ENCODE peak calls at places on chromosomes 6 and 20, in eight cellular contexts. V is GM12892, I is NB4, M is A549, G is breast epithelium, P is gastrocnemius medialis, R is adrenal gland, A is IMR-90. Y is an unnamed sample.

GRCh38 chr20:49306903-49307336 is 29.1 kb upstream of the ZNFX1 start:
- DNase-seq in M (no peak), R (no peak), G (no peak), P (no peak), V (no peak), A (no peak), I (no peak), Y (no peak)

GRCh38 chr6:48423640-48424365 is 312.8 kb upstream of the PTCHD4 start:
- DNase-seq in I (no peak), A (peak; percentile 65), P (no peak), M (no peak), G (no peak), V (no peak), R (no peak), Y (no peak)

GRCh38 chr20:61310954-61311353 is 58.9 kb downstream of the CDH4 start:
- DNase-seq in R (no peak), V (no peak), P (no peak), M (no peak), A (no peak), I (no peak), G (no peak), Y (no peak)

GRCh38 chr6:3321875-3322274 is 63.1 kb downstream of the PSMG4 start:
- DNase-seq in R (no peak), A (no peak), G (no peak), V (no peak), P (no peak), I (no peak), M (no peak), Y (no peak)

GRCh38 chr6:141105481-141105880 is 1027.2 kb upstream of the GJE1 start:
- DNase-seq in R (no peak), M (no peak), P (no peak), G (no peak), V (no peak), I (no peak), A (peak; percentile 50), Y (no peak)

GRCh38 chr6:139539852-139540251 is 165.4 kb upstream of the CITED2 start:
- DNase-seq in M (peak; percentile 51), A (peak; percentile 98), I (no peak), G (no peak), P (peak; percentile 68), R (peak; percentile 34), V (no peak), Y (no peak)

GRCh38 chr6:31738048-31738979 is 1.5 kb upstream of the MSH5 start:
- DNase-seq in G (peak; percentile 81), A (peak; percentile 89), I (peak; percentile 99), P (no peak), R (peak; percentile 37), V (peak; percentile 61), M (peak; percentile 59), Y (peak; percentile 63)

GRCh38 chr6:16332175-16332542 is 93.8 kb downstream of the GMPR start:
- DNase-seq in V (peak; percentile 61), I (peak; percentile 84), M (peak; percentile 59), A (peak; percentile 78), G (peak; percentile 77), R (peak; percentile 89), P (peak; percentile 64), Y (peak; percentile 79)

GRCh38 chr20:13302647-13303425 is 81.8 kb downstream of the ISM1 start:
- DNase-seq in R (peak; percentile 38), P (no peak), V (no peak), G (no peak), I (peak; percentile 37), A (no peak), M (peak; percentile 55), Y (no peak)

GRCh38 chr6:138545621-138545980 is 46.3 kb upstream of the NHSL1 start:
- DNase-seq in I (no peak), M (no peak), R (peak; percentile 29), P (no peak), G (no peak), A (peak; percentile 31), V (no peak), Y (peak; percentile 77)

GRCh38 chr6:27688014-27688586 is 215.2 kb upstream of the ZNF184 start:
- DNase-seq in A (peak; percentile 91), G (peak; percentile 83), M (peak; percentile 79), R (peak; percentile 66), I (peak; percentile 94), P (peak; percentile 16), V (peak; percentile 39), Y (no peak)

GRCh38 chr20:57409672-57410397 is 18.6 kb downstream of the RBM38 start:
- DNase-seq in I (no peak), G (no peak), P (no peak), M (no peak), A (no peak), R (peak; percentile 53), V (no peak), Y (no peak)
- TF ChIP-seq POLR2A in I (no peak), G (no peak), P (no peak), M (no peak), A (no peak), R (no peak), V (peak; percentile 29), Y (no peak)

GRCh38 chr20:50642288-50642803 is 49.0 kb downstream of the RIPOR3 start:
- DNase-seq in G (no peak), I (peak; percentile 63), V (no peak), M (no peak), R (no peak), P (no peak), A (no peak), Y (no peak)

GRCh38 chr20:50646483-50646996 is 44.8 kb downstream of the RIPOR3 start:
- DNase-seq in I (no peak), G (no peak), P (no peak), A (peak; percentile 86), M (no peak), R (no peak), V (no peak), Y (no peak)

GRCh38 chr20:50648651-50649050 is 42.7 kb downstream of the RIPOR3 start:
- DNase-seq in I (no peak), M (no peak), R (no peak), V (no peak), P (no peak), G (no peak), A (no peak), Y (no peak)

GRCh38 chr20:50649587-50649986 is 41.8 kb downstream of the RIPOR3 start:
- DNase-seq in A (no peak), R (no peak), P (no peak), M (no peak), I (no peak), V (no peak), G (no peak), Y (no peak)

DNA sequence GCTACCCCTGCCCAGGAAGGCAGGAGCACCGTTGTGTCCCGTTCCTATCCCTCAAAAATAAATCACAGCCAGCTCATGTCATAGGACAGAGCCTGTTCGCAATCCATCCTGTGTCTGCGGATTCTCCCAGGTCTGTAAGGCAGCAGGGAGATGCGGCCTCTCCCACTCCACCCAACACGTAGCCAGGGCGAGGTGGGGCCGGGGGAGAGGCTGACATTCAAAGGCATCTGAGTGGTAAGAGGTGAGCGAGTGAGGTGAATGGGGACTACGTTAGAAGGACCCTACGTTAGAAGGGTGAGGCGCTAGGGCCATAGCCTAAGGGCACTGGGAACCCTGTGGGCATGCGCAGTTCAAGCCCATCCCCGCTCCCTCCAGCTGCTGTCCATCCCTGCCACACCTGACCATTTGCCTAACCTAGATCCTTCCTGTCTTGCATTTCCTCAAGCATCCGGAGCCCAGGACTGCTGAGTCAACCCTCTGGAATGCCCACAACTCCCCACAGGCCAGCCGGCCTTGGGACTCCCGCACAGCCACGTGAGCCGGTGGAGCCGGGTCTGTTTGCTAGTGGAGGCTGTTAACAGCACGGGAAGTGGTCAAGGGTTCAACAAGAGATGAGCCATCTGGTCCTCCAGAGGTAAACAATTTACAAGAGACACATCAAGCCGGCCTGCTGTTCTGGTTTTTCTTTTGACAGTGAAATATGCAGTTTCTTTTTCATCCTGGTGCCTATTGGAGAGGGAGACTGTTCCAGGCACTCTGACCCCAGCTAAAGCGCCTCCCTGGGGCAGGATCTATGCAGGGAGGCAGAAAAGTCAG is 45.9 kb downstream of the RIPOR3 start:
- DNase-seq in I (peak; percentile 71), V (no peak), A (peak; percentile 100), P (peak; percentile 67), R (peak; percentile 97), G (no peak), M (peak; percentile 99), Y (no peak)
- TF ChIP-seq POLR2A in I (no peak), V (no peak), A (no peak), P (no peak), R (peak; percentile 13), G (no peak), M (no peak), Y (no peak)

GRCh38 chr20:63542031-63542559 is 4.9 kb upstream of the PTK6 start:
- DNase-seq in G (peak; percentile 71), P (no peak), V (no peak), R (no peak), I (no peak), M (no peak), A (no peak), Y (no peak)
- TF ChIP-seq POLR2A in G (no peak), P (no peak), V (no peak), R (no peak), I (no peak), M (no peak), A (no peak), Y (no peak)

GRCh38 chr6:30570760-30571084 is 520 bp upstream of the ABCF1 start:
- DNase-seq in A (no peak), V (peak; percentile 23), I (peak; percentile 48), G (peak; percentile 56), M (peak; percentile 12), R (no peak), P (peak; percentile 44), Y (peak; percentile 60)

GRCh38 chr6:30572078-30572605 is 900 bp downstream of the ABCF1 start:
- DNase-seq in M (no peak), A (no peak), G (no peak), V (no peak), P (no peak), I (no peak), R (no peak), Y (no peak)

GRCh38 chr6:30573113-30573512 is 1.9 kb downstream of the ABCF1 start:
- DNase-seq in P (no peak), V (no peak), A (no peak), R (no peak), I (no peak), G (no peak), M (no peak), Y (no peak)

GRCh38 chr6:30570263-30570662 is 979 bp upstream of the ABCF1 start:
- DNase-seq in P (no peak), M (no peak), R (no peak), V (no peak), A (no peak), G (no peak), I (no peak), Y (no peak)

DNA sequence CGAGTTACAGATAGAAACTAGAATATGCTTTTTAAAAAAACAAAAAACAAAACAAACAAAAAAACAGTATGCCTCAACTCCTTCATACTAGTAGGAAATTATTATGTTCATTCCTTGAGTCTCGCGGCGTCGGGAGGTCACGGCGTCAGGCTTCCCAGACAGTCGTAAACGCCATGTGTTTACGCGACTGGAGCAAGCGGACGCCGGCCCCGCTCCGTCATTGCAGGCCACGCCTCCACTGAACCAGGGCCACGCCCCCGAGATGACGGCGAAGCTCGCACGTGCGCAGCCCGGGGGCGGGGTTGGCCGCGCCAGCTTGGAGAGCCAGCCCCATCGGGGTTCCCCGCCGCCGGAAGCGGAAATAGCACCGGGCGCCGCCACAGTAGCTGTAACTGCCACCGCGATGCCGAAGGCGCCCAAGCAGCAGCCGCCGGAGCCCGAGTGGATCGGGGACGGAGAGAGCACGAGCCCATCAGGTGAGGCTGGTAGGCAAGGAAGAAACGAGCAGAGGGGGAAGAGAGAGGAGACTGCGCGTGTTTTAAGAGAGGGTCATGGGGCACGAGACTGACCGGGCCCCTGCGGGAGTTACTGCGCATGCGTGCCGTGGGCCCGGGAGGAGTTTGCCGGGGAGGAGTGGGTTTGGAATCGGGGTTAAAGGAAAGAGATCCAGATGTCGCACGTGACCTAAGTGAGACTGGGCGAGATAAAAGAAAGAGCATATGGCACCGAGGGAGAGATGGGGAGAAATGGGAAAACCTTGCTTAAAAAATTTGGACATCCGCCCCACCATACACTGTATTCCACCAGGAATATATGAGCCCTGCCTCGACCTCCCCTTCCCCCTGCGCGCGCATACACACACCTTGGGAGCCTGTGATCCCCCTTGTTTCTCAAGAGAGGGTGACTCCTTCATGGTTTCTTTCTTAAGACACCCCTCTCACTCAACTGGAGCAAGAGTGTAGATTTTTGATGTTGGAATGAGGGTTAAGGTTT is at the start of gene ABCF1:
- DNase-seq in I (peak; percentile 98), A (peak; percentile 96), G (peak; percentile 99), P (peak; percentile 96), V (peak; percentile 94), M (peak; percentile 89), R (peak; percentile 98), Y (peak; percentile 99)
- TF ChIP-seq POLR2A in I (peak; percentile 93), A (peak; percentile 93), G (peak; percentile 79), P (peak; percentile 90), V (peak; percentile 97), M (peak; percentile 67), R (peak; percentile 91), Y (peak; percentile 69)

Y was measured in right lobe of liver.